ENCODE peak calls at places on chromosomes 2 and 18, in ten cellular contexts. P, J, T, H, K, C, R, W, D and Y are unnamed samples.

GRCh38 chr2:11355194-11356053 is 11.0 kb upstream of the ROCK2 start:
- DNase-seq in P (no peak), J (no peak), T (no peak), H (no peak), K (no peak), C (no peak), R (no peak), W (no peak), D (no peak), Y (no peak)

GRCh38 chr2:230913406-230913805 is 11.6 kb downstream of the GPR55 start:
- DNase-seq in P (peak), J (no peak), T (peak), H (no peak), K (no peak), C (peak), R (no peak), W (no peak), D (peak), Y (no peak)

GRCh38 chr2:112924348-112924747 is 13.4 kb downstream of the IL37 start:
- DNase-seq in P (no peak), J (no peak), T (no peak), H (no peak), K (no peak), C (no peak), R (no peak), W (no peak), D (no peak), Y (no peak)

GRCh38 chr18:75111673-75112485 is 97.1 kb downstream of the PTGR3 start:
- DNase-seq in P (peak), J (no peak), T (no peak), H (no peak), K (no peak), C (no peak), R (no peak), W (no peak), D (peak), Y (no peak)

GRCh38 chr2:190415794-190416729 is 7.9 kb downstream of the MFSD6 start:
- DNase-seq in P (no peak), J (no peak), T (no peak), H (no peak), K (no peak), C (no peak), R (no peak), W (no peak), D (no peak), Y (no peak)

GRCh38 chr2:113173563-113174368 is at the start of gene PSD4:
- DNase-seq in P (no peak), J (peak), T (peak), H (peak), K (no peak), C (no peak), R (no peak), W (no peak), D (no peak), Y (peak)

GRCh38 chr2:71458413-71459083 is 5.2 kb downstream of the DYSF start:
- DNase-seq in P (no peak), J (no peak), T (peak), H (no peak), K (no peak), C (no peak), R (no peak), W (no peak), D (no peak), Y (no peak)

GRCh38 chr2:69013123-69013836 is at the start of gene ANTXR1:
- DNase-seq in P (peak), J (no peak), T (peak), H (no peak), K (peak), C (peak), R (peak), W (peak), D (peak), Y (no peak)

GRCh38 chr2:103132536-103133217 is 370.8 kb downstream of the TMEM182 start:
- DNase-seq in P (no peak), J (no peak), T (no peak), H (no peak), K (no peak), C (no peak), R (no peak), W (no peak), D (no peak), Y (no peak)

GRCh38 chr18:8851659-8852058 is 146.3 kb downstream of the MTCL1 start:
- DNase-seq in P (no peak), J (no peak), T (no peak), H (no peak), K (no peak), C (no peak), R (no peak), W (no peak), D (no peak), Y (no peak)

GRCh38 chr18:41954827-41955613 is at the start of gene PIK3C3:
- DNase-seq in P (peak), J (peak), T (peak), H (peak), K (peak), C (peak), R (peak), W (peak), D (peak), Y (peak)

GRCh38 chr2:60581461-60582282 is 28.2 kb upstream of the BCL11A start:
- DNase-seq in P (peak), J (peak), T (peak), H (peak), K (peak), C (peak), R (peak), W (peak), D (peak), Y (peak)

GRCh38 chr2:126029316-126029715 is 626.6 kb upstream of the GYPC start:
- DNase-seq in P (no peak), J (no peak), T (no peak), H (no peak), K (no peak), C (no peak), R (no peak), W (no peak), D (no peak), Y (no peak)

GRCh38 chr2:9002637-9003365 is 683 bp downstream of the MBOAT2 start:
- DNase-seq in P (peak), J (no peak), T (no peak), H (no peak), K (peak), C (peak), R (no peak), W (peak), D (peak), Y (no peak)

GRCh38 chr2:185608799-185609198 is 129.8 kb upstream of the FSIP2 start:
- DNase-seq in P (no peak), J (no peak), T (no peak), H (no peak), K (peak), C (peak), R (no peak), W (no peak), D (peak), Y (no peak)

GRCh38 chr2:233053928-233054774 is 6.0 kb upstream of the INPP5D start:
- DNase-seq in P (peak), J (peak), T (peak), H (peak), K (peak), C (peak), R (no peak), W (peak), D (peak), Y (no peak)

GRCh38 chr2:241252778-241253475 is 62.5 kb downstream of the HDLBP start:
- DNase-seq in P (no peak), J (no peak), T (no peak), H (no peak), K (no peak), C (no peak), R (no peak), W (no peak), D (no peak), Y (no peak)

GRCh38 chr2:85134255-85135065 is 1.3 kb downstream of the TCF7L1 start:
- DNase-seq in P (no peak), J (no peak), T (no peak), H (no peak), K (no peak), C (peak), R (no peak), W (peak), D (no peak), Y (no peak)

GRCh38 chr18:13501896-13502295 is 224.5 kb downstream of the FAM210A start:
- DNase-seq in P (no peak), J (no peak), T (no peak), H (no peak), K (no peak), C (no peak), R (no peak), W (no peak), D (peak), Y (no peak)

GRCh38 chr2:16271231-16271896 is 331.0 kb downstream of the MYCN start:
- DNase-seq in P (no peak), J (no peak), T (no peak), H (no peak), K (no peak), C (no peak), R (no peak), W (no peak), D (peak), Y (no peak)

GRCh38 chr2:19747310-19748072 is 154.3 kb downstream of the TTC32 start:
- DNase-seq in P (no peak), J (no peak), T (no peak), H (no peak), K (no peak), C (no peak), R (no peak), W (no peak), D (no peak), Y (no peak)